ENCODE peak calls at places on chromosome 7, in five cellular contexts. One of them, this sample, is unnamed.

GRCh38 chr7:51309361-51310130 is 7.1 kb downstream of the COBL start:
- DNase-seq in activated CD8-positive, alpha-beta memory T cell treated with anti-CD3 and anti-CD28 coated beads, Interleukin-2, amount 50 U/mL, for 48 hours: no peak
- DNase-seq in A172: no peak
- DNase-seq in stimulated activated CD4-positive, alpha-beta T cell treated with anti-CD3 and anti-CD28 coated beads, Interleukin-15, amount 100 ng/mL, for 24 hours: no peak
- DNase-seq in NCI-H1105: no peak
- DNase-seq in this sample: no peak

GRCh38 chr7:8536431-8536830 is 103.0 kb downstream of the NXPH1 start:
- DNase-seq in stimulated activated CD4-positive, alpha-beta T cell treated with anti-CD3 and anti-CD28 coated beads, Interleukin-15, amount 100 ng/mL, for 24 hours: no peak
- DNase-seq in activated CD8-positive, alpha-beta memory T cell treated with anti-CD3 and anti-CD28 coated beads, Interleukin-2, amount 50 U/mL, for 48 hours: no peak
- DNase-seq in NCI-H1105: no peak
- DNase-seq in A172: peak
- DNase-seq in this sample: no peak

GRCh38 chr7:47358944-47359588 is 222.8 kb downstream of the TNS3 start:
- DNase-seq in A172: peak
- DNase-seq in NCI-H1105: no peak
- DNase-seq in stimulated activated CD4-positive, alpha-beta T cell treated with anti-CD3 and anti-CD28 coated beads, Interleukin-15, amount 100 ng/mL, for 24 hours: no peak
- DNase-seq in activated CD8-positive, alpha-beta memory T cell treated with anti-CD3 and anti-CD28 coated beads, Interleukin-2, amount 50 U/mL, for 48 hours: no peak
- DNase-seq in this sample: no peak

GRCh38 chr7:2032876-2033407 is 199.8 kb downstream of the MAD1L1 start:
- DNase-seq in NCI-H1105: no peak
- DNase-seq in activated CD8-positive, alpha-beta memory T cell treated with anti-CD3 and anti-CD28 coated beads, Interleukin-2, amount 50 U/mL, for 48 hours: no peak
- DNase-seq in A172: no peak
- DNase-seq in stimulated activated CD4-positive, alpha-beta T cell treated with anti-CD3 and anti-CD28 coated beads, Interleukin-15, amount 100 ng/mL, for 24 hours: no peak
- DNase-seq in this sample: no peak

GRCh38 chr7:129238546-129238945 is 13.7 kb downstream of the AHCYL2 start:
- DNase-seq in NCI-H1105: no peak
- DNase-seq in A172: no peak
- DNase-seq in stimulated activated CD4-positive, alpha-beta T cell treated with anti-CD3 and anti-CD28 coated beads, Interleukin-15, amount 100 ng/mL, for 24 hours: no peak
- DNase-seq in activated CD8-positive, alpha-beta memory T cell treated with anti-CD3 and anti-CD28 coated beads, Interleukin-2, amount 50 U/mL, for 48 hours: no peak
- DNase-seq in this sample: no peak

GRCh38 chr7:98930921-98931320 is 52.6 kb downstream of the TRRAP start:
- DNase-seq in activated CD8-positive, alpha-beta memory T cell treated with anti-CD3 and anti-CD28 coated beads, Interleukin-2, amount 50 U/mL, for 48 hours: no peak
- DNase-seq in NCI-H1105: no peak
- DNase-seq in stimulated activated CD4-positive, alpha-beta T cell treated with anti-CD3 and anti-CD28 coated beads, Interleukin-15, amount 100 ng/mL, for 24 hours: no peak
- DNase-seq in A172: peak
- DNase-seq in this sample: no peak

GRCh38 chr7:132403465-132404110 is 172.7 kb downstream of the PLXNA4 start:
- DNase-seq in A172: no peak
- DNase-seq in activated CD8-positive, alpha-beta memory T cell treated with anti-CD3 and anti-CD28 coated beads, Interleukin-2, amount 50 U/mL, for 48 hours: no peak
- DNase-seq in stimulated activated CD4-positive, alpha-beta T cell treated with anti-CD3 and anti-CD28 coated beads, Interleukin-15, amount 100 ng/mL, for 24 hours: no peak
- DNase-seq in NCI-H1105: no peak
- DNase-seq in this sample: no peak

GRCh38 chr7:38373155-38373554 is 99.7 kb upstream of the TARP start:
- DNase-seq in activated CD8-positive, alpha-beta memory T cell treated with anti-CD3 and anti-CD28 coated beads, Interleukin-2, amount 50 U/mL, for 48 hours: no peak
- DNase-seq in stimulated activated CD4-positive, alpha-beta T cell treated with anti-CD3 and anti-CD28 coated beads, Interleukin-15, amount 100 ng/mL, for 24 hours: no peak
- DNase-seq in NCI-H1105: no peak
- DNase-seq in A172: no peak
- DNase-seq in this sample: no peak

GRCh38 chr7:25790261-25790660 is 361.7 kb upstream of the NFE2L3 start:
- DNase-seq in NCI-H1105: no peak
- DNase-seq in A172: no peak
- DNase-seq in stimulated activated CD4-positive, alpha-beta T cell treated with anti-CD3 and anti-CD28 coated beads, Interleukin-15, amount 100 ng/mL, for 24 hours: no peak
- DNase-seq in activated CD8-positive, alpha-beta memory T cell treated with anti-CD3 and anti-CD28 coated beads, Interleukin-2, amount 50 U/mL, for 48 hours: no peak
- DNase-seq in this sample: no peak

GRCh38 chr7:88104732-88105131 is 115.1 kb downstream of the SRI start:
- DNase-seq in stimulated activated CD4-positive, alpha-beta T cell treated with anti-CD3 and anti-CD28 coated beads, Interleukin-15, amount 100 ng/mL, for 24 hours: no peak
- DNase-seq in NCI-H1105: no peak
- DNase-seq in activated CD8-positive, alpha-beta memory T cell treated with anti-CD3 and anti-CD28 coated beads, Interleukin-2, amount 50 U/mL, for 48 hours: no peak
- DNase-seq in A172: no peak
- DNase-seq in this sample: no peak

GRCh38 chr7:85510287-85510686 is 323.4 kb upstream of the SEMA3D start:
- DNase-seq in NCI-H1105: peak
- DNase-seq in activated CD8-positive, alpha-beta memory T cell treated with anti-CD3 and anti-CD28 coated beads, Interleukin-2, amount 50 U/mL, for 48 hours: no peak
- DNase-seq in stimulated activated CD4-positive, alpha-beta T cell treated with anti-CD3 and anti-CD28 coated beads, Interleukin-15, amount 100 ng/mL, for 24 hours: no peak
- DNase-seq in A172: no peak
- DNase-seq in this sample: no peak

GRCh38 chr7:126820925-126821324 is 431.8 kb downstream of the GRM8 start:
- DNase-seq in NCI-H1105: no peak
- DNase-seq in stimulated activated CD4-positive, alpha-beta T cell treated with anti-CD3 and anti-CD28 coated beads, Interleukin-15, amount 100 ng/mL, for 24 hours: no peak
- DNase-seq in A172: no peak
- DNase-seq in activated CD8-positive, alpha-beta memory T cell treated with anti-CD3 and anti-CD28 coated beads, Interleukin-2, amount 50 U/mL, for 48 hours: no peak
- DNase-seq in this sample: no peak

GRCh38 chr7:96701258-96701657 is 8.4 kb downstream of the SEM1 start:
- DNase-seq in A172: no peak
- DNase-seq in activated CD8-positive, alpha-beta memory T cell treated with anti-CD3 and anti-CD28 coated beads, Interleukin-2, amount 50 U/mL, for 48 hours: no peak
- DNase-seq in stimulated activated CD4-positive, alpha-beta T cell treated with anti-CD3 and anti-CD28 coated beads, Interleukin-15, amount 100 ng/mL, for 24 hours: no peak
- DNase-seq in NCI-H1105: no peak
- DNase-seq in this sample: no peak